ENCODE peak calls at places on chromosomes 2 and 18, in eight cellular contexts. H is K562, S is A549, T is heart left ventricle, X is adrenal gland, Z is IMR-90, C is spleen, E is body of pancreas. J is an unnamed sample.

GRCh38 chr18:40016405-40016804 is 1938.6 kb upstream of the PIK3C3 start:
- DNase-seq in H (no peak), S (no peak), T (no peak), X (no peak), Z (no peak), C (no peak), E (no peak), J (no peak)

GRCh38 chr2:60353863-60354262 is 199.6 kb downstream of the BCL11A start:
- DNase-seq in H (no peak), S (no peak), T (no peak), X (no peak), Z (no peak), C (no peak), E (no peak), J (no peak)

GRCh38 chr2:74488643-74489481 is 6.0 kb downstream of the TTC31 start:
- DNase-seq in H (no peak), S (no peak), T (no peak), X (no peak), Z (no peak), C (peak), E (no peak), J (no peak)

GRCh38 chr18:59623456-59624383 is 73.5 kb downstream of the CCBE1 start:
- DNase-seq in H (no peak), S (no peak), T (no peak), X (no peak), Z (peak), C (no peak), E (no peak), J (no peak)

GRCh38 chr18:78996741-78997490 is 17.3 kb downstream of the SALL3 start:
- DNase-seq in H (no peak), S (no peak), T (no peak), X (no peak), Z (no peak), C (no peak), E (no peak), J (no peak)

GRCh38 chr18:26091047-26091630 is 726 bp upstream of the SS18 start:
- DNase-seq in H (peak), S (peak), T (no peak), X (peak), Z (no peak), C (no peak), E (peak), J (peak)

GRCh38 chr2:65380243-65380642 is 52.2 kb downstream of the SPRED2 start:
- DNase-seq in H (no peak), S (no peak), T (no peak), X (no peak), Z (no peak), C (no peak), E (no peak), J (no peak)

GRCh38 chr2:235497096-235497495 is 3.3 kb downstream of the AGAP1 start:
- DNase-seq in H (no peak), S (no peak), T (no peak), X (no peak), Z (no peak), C (no peak), E (no peak), J (no peak)

GRCh38 chr2:1453561-1453960 is 40.3 kb downstream of the TPO start:
- DNase-seq in H (no peak), S (no peak), T (no peak), X (no peak), Z (no peak), C (no peak), E (no peak), J (no peak)

GRCh38 chr18:46877329-46877987 is 39.8 kb downstream of the PIAS2 start:
- DNase-seq in H (no peak), S (no peak), T (no peak), X (no peak), Z (no peak), C (no peak), E (no peak), J (peak)

GRCh38 chr2:181878448-181878847 is 13.1 kb upstream of the ITPRID2 start:
- DNase-seq in H (no peak), S (no peak), T (no peak), X (no peak), Z (no peak), C (no peak), E (no peak), J (no peak)

GRCh38 chr18:25210622-25211021 is 141.3 kb downstream of the ZNF521 start:
- DNase-seq in H (no peak), S (no peak), T (no peak), X (no peak), Z (no peak), C (no peak), E (no peak), J (no peak)

GRCh38 chr2:207312006-207312356 is 146.2 kb upstream of the KLF7 start:
- DNase-seq in H (no peak), S (no peak), T (no peak), X (no peak), Z (no peak), C (no peak), E (no peak), J (no peak)

GRCh38 chr2:925309-925708 is 25.3 kb upstream of the SNTG2 start:
- DNase-seq in H (no peak), S (no peak), T (no peak), X (no peak), Z (no peak), C (no peak), E (no peak), J (no peak)

GRCh38 chr2:142980246-142981068 is 103.0 kb downstream of the KYNU start:
- DNase-seq in H (no peak), S (peak), T (no peak), X (no peak), Z (peak), C (no peak), E (no peak), J (no peak)

GRCh38 chr2:64525323-64525625 is 1.1 kb downstream of the AFTPH start:
- DNase-seq in H (peak), S (no peak), T (no peak), X (no peak), Z (peak), C (no peak), E (peak), J (peak)

GRCh38 chr2:241850544-241851324 is 8.0 kb downstream of the PDCD1 start:
- DNase-seq in H (no peak), S (no peak), T (no peak), X (no peak), Z (no peak), C (peak), E (no peak), J (no peak)

GRCh38 chr18:57648414-57648813 is 26.8 kb upstream of the NARS1 start:
- DNase-seq in H (no peak), S (no peak), T (no peak), X (no peak), Z (no peak), C (no peak), E (no peak), J (no peak)

GRCh38 chr2:235026137-235026536 is 74.3 kb downstream of the SH3BP4 start:
- DNase-seq in H (no peak), S (peak), T (no peak), X (peak), Z (peak), C (no peak), E (peak), J (no peak)

GRCh38 chr18:37564796-37565137 is 831 bp downstream of the CELF4 start:
- DNase-seq in H (peak), S (no peak), T (peak), X (peak), Z (peak), C (peak), E (peak), J (peak)

GRCh38 chr2:237194081-237194480 is 108.4 kb downstream of the COPS8 start:
- DNase-seq in H (no peak), S (no peak), T (no peak), X (peak), Z (no peak), C (no peak), E (no peak), J (no peak)

GRCh38 chr2:100036793-100037192 is 105.6 kb downstream of the AFF3 start:
- DNase-seq in H (no peak), S (no peak), T (no peak), X (no peak), Z (no peak), C (no peak), E (no peak), J (no peak)

GRCh38 chr2:76268928-76269327 is 558.2 kb upstream of the GCFC2 start:
- DNase-seq in H (no peak), S (no peak), T (no peak), X (peak), Z (peak), C (no peak), E (peak), J (no peak)

GRCh38 chr2:231483398-231484329 is 19.4 kb upstream of the NCL start:
- DNase-seq in H (no peak), S (no peak), T (peak), X (no peak), Z (no peak), C (peak), E (no peak), J (peak)

GRCh38 chr18:33034941-33035340 is 262.1 kb upstream of the KLHL14 start:
- DNase-seq in H (no peak), S (no peak), T (no peak), X (no peak), Z (peak), C (no peak), E (no peak), J (no peak)

GRCh38 chr2:151032741-151033152 is 228.9 kb downstream of the RBM43 start:
- DNase-seq in H (no peak), S (no peak), T (no peak), X (no peak), Z (peak), C (no peak), E (no peak), J (no peak)

GRCh38 chr2:172196768-172197322 is 94.1 kb upstream of the DLX2 start:
- DNase-seq in H (no peak), S (no peak), T (no peak), X (no peak), Z (peak), C (peak), E (peak), J (no peak)

GRCh38 chr2:150866431-150866830 is 379.0 kb upstream of the RND3 start:
- DNase-seq in H (no peak), S (no peak), T (no peak), X (no peak), Z (peak), C (no peak), E (no peak), J (no peak)

GRCh38 chr2:101113441-101114267 is 37.5 kb downstream of the TBC1D8 start:
- DNase-seq in H (no peak), S (peak), T (no peak), X (no peak), Z (peak), C (no peak), E (peak), J (no peak)

GRCh38 chr2:101958071-101958470 is 33.7 kb upstream of the IL1R2 start:
- DNase-seq in H (no peak), S (no peak), T (no peak), X (no peak), Z (no peak), C (no peak), E (no peak), J (no peak)

GRCh38 chr18:48804856-48805610 is 145.7 kb downstream of the SMAD7 start:
- DNase-seq in H (no peak), S (no peak), T (no peak), X (no peak), Z (no peak), C (peak), E (no peak), J (no peak)

GRCh38 chr18:38077219-38077618 is 511.6 kb upstream of the CELF4 start:
- DNase-seq in H (no peak), S (no peak), T (no peak), X (no peak), Z (no peak), C (no peak), E (no peak), J (no peak)

GRCh38 chr2:8146329-8147048 is 535.4 kb upstream of the ID2 start:
- DNase-seq in H (no peak), S (no peak), T (peak), X (no peak), Z (no peak), C (no peak), E (peak), J (no peak)

GRCh38 chr2:143513081-143513480 is 383.9 kb downstream of the ARHGAP15 start:
- DNase-seq in H (peak), S (peak), T (peak), X (peak), Z (peak), C (no peak), E (peak), J (peak)

GRCh38 chr18:49168970-49169619 is 218.3 kb upstream of the SMAD7 start:
- DNase-seq in H (no peak), S (no peak), T (no peak), X (no peak), Z (no peak), C (no peak), E (peak), J (no peak)

DNA sequence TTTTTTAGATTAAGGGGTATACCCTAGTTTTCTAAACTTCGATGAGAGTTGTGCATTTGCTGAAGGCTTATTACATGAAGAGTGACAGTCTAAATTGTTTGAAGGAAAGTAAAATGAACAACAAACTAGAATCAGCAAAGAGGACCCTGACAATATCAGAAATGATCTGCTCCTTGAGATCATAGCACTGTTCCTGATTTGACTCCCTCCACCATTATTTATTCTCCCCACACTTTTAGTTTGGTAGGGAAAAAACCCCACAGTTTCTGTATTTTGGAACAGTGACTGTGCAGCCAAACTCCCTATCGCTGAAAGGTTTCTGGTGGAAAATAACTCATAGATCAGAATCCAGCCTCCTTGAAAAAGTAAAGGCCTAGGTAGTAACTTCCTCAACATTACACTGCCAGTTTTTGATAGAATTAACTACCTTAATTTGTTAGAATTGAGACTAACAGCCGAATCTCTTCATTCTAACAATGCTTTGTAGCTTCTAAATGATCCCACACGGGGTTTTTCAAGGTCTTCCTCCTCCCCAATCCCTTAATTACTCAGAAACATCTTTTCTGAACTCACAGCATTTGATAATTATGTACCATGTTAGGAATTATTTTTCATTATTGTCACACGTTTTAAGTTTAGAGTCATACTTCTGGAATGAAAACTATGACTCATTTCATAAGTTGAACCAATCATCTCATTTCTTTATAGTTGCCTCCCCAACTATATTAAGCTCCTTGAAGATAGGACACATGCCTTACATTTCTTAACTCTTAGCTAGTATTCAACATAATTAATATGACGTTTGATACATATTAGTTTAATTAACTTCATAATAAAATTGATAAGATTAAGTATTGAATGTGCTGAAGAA is 2.9 kb downstream of the MYL12A start:
- DNase-seq in H (no peak), S (no peak), T (no peak), X (no peak), Z (peak), C (no peak), E (no peak), J (peak)
- TF ChIP-seq POLR2A in H (peak), S (no peak), T (no peak), X (no peak), Z (peak), C (no peak), E (no peak), J (peak)

DNA sequence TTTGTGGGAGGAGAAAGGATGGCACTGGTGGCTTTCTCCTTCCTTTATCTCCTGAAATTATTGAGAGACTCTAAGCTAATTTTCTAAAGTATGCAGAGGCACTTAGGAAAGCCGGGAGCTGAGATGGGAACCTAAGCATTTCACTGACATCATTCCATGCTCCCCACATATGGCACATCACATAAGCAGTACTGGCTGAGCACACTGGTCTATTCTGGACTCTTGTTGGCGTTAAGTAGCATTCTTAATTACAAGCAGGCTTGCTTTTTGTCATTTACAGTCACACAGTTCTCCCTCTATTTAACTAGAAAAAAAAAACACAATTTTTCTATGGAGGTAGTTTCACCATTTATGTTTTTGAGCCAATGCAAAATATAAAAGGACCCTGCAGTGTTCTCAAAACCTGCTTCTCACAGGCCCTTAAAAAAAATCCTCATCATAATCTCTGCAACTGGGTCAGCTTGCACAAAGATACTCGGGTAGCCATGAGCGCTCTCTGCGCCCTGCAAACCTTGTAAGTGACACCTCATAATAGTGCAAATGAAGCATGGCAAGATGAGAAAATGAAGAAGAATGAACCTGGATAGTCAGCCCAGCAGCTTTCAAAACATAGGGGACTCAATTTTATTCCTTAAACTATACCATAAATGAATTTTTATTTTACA is 688.6 kb downstream of the NRXN1 start:
- DNase-seq in H (no peak), S (no peak), T (no peak), X (no peak), Z (no peak), C (no peak), E (no peak), J (no peak)
- TF ChIP-seq POLR2A in H (no peak), S (no peak), T (no peak), X (no peak), Z (no peak), C (no peak), E (no peak), J (no peak)

GRCh38 chr2:223957092-223957851 is at the start of gene MRPL44:
- DNase-seq in H (peak), S (peak), T (peak), X (peak), Z (peak), C (peak), E (peak), J (peak)
- TF ChIP-seq POLR2A in H (peak), S (peak), T (peak), X (peak), Z (peak), C (peak), E (peak), J (peak)

GRCh38 chr18:43812627-43813026 is 535.3 kb upstream of the SYT4 start:
- DNase-seq in H (no peak), S (no peak), T (no peak), X (no peak), Z (no peak), C (no peak), E (no peak), J (no peak)
- TF ChIP-seq POLR2A in H (no peak), S (no peak), T (no peak), X (no peak), Z (no peak), C (no peak), E (no peak), J (no peak)

GRCh38 chr18:36067118-36067957 is at the start of gene RPRD1A:
- DNase-seq in H (peak), S (peak), T (peak), X (peak), Z (peak), C (peak), E (peak), J (peak)
- TF ChIP-seq POLR2A in H (peak), S (peak), T (peak), X (peak), Z (peak), C (no peak), E (peak), J (peak)

GRCh38 chr2:84970956-84971798 is at the start of gene KCMF1:
- DNase-seq in H (peak), S (no peak), T (peak), X (peak), Z (peak), C (peak), E (peak), J (peak)
- TF ChIP-seq POLR2A in H (no peak), S (peak), T (no peak), X (no peak), Z (peak), C (no peak), E (peak), J (peak)

GRCh38 chr2:24832526-24832925 is 39.3 kb downstream of the CENPO start:
- DNase-seq in H (no peak), S (no peak), T (no peak), X (no peak), Z (no peak), C (peak), E (no peak), J (no peak)

GRCh38 chr2:24831736-24832421 is 38.7 kb downstream of the CENPO start:
- DNase-seq in H (no peak), S (no peak), T (no peak), X (no peak), Z (no peak), C (peak), E (peak), J (no peak)

GRCh38 chr2:24830351-24830750 is 37.1 kb downstream of the CENPO start:
- DNase-seq in H (no peak), S (no peak), T (no peak), X (no peak), Z (peak), C (peak), E (no peak), J (no peak)

GRCh38 chr2:24830786-24831185 is 37.6 kb downstream of the CENPO start:
- DNase-seq in H (no peak), S (no peak), T (no peak), X (no peak), Z (no peak), C (peak), E (no peak), J (no peak)

DNA sequence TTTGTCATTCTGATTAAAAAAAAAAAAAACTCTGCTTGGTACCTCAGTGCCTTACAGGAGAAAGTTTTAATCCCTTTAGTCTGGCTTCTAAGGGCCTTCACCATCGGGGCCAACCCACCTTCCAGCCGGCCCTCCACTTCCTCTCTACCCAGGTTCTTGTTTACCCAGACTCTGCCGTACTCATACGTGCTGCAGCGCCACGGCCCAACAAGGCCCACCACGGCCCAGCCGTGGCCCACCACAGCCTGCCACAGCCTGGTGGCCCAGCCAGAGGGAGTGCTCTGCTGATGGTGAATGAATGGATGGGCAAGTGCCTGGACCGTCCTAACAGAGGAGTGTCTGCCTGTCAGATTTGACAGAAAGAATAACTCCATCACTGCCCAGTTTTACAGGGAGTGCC is 38.0 kb downstream of the CENPO start:
- DNase-seq in H (no peak), S (no peak), T (no peak), X (no peak), Z (no peak), C (peak), E (no peak), J (no peak)
- TF ChIP-seq POLR2A in H (no peak), S (no peak), T (no peak), X (no peak), Z (no peak), C (no peak), E (no peak), J (no peak)